ENCODE peak calls at places on chromosomes 3 and 15, in six cellular contexts. A is heart left ventricle, Y is NCI-H187, Z is upper lobe of left lung, X is C1 segment of cervical spinal cord, V is SW 1271. H is an unnamed sample.

GRCh38 chr3:195769551-195769950 is 42.2 kb downstream of the MUC4 start:
- DNase-seq in A (no peak), Y (no peak), Z (no peak), X (no peak), V (no peak), H (no peak)

GRCh38 chr15:55737373-55737772 is 5.6 kb downstream of the PRTG start:
- DNase-seq in A (peak), Y (no peak), Z (no peak), X (no peak), V (no peak), H (no peak)

GRCh38 chr15:90031231-90031791 is 30.2 kb downstream of the ZNF710 start:
- DNase-seq in A (no peak), Y (no peak), Z (no peak), X (no peak), V (no peak), H (no peak)

GRCh38 chr3:100268156-100268555 is 7.4 kb downstream of the TBC1D23 start:
- DNase-seq in A (no peak), Y (no peak), Z (no peak), X (no peak), V (no peak), H (no peak)

GRCh38 chr3:195117978-195118581 is 152.9 kb downstream of the XXYLT1 start:
- DNase-seq in A (no peak), Y (no peak), Z (no peak), X (no peak), V (peak), H (no peak)

GRCh38 chr3:168813261-168813660 is 717.5 kb upstream of the GOLIM4 start:
- DNase-seq in A (no peak), Y (peak), Z (no peak), X (no peak), V (no peak), H (no peak)

GRCh38 chr3:57274845-57275244 is 17.6 kb downstream of the ASB14 start:
- DNase-seq in A (no peak), Y (no peak), Z (no peak), X (no peak), V (no peak), H (no peak)

GRCh38 chr3:64318001-64318400 is 92.7 kb upstream of the PRICKLE2 start:
- DNase-seq in A (no peak), Y (no peak), Z (no peak), X (no peak), V (no peak), H (no peak)

GRCh38 chr3:49629866-49630265 is 44.3 kb upstream of the APEH start:
- DNase-seq in A (no peak), Y (no peak), Z (no peak), X (no peak), V (no peak), H (no peak)

GRCh38 chr15:76286231-76286879 is 24.9 kb downstream of the ETFA start:
- DNase-seq in A (no peak), Y (no peak), Z (no peak), X (no peak), V (no peak), H (no peak)

GRCh38 chr3:56053727-56054126 is 414.5 kb downstream of the ERC2 start:
- DNase-seq in A (no peak), Y (no peak), Z (no peak), X (no peak), V (no peak), H (no peak)

GRCh38 chr3:77052733-77053680 is 13.1 kb downstream of the ROBO2 start:
- DNase-seq in A (no peak), Y (no peak), Z (no peak), X (no peak), V (no peak), H (no peak)

GRCh38 chr15:66679657-66680108 is 22.4 kb upstream of the SMAD6 start:
- DNase-seq in A (peak), Y (no peak), Z (peak), X (no peak), V (no peak), H (no peak)

GRCh38 chr3:57910988-57911387 is 97.2 kb upstream of the FLNB start:
- DNase-seq in A (no peak), Y (no peak), Z (no peak), X (no peak), V (no peak), H (no peak)

GRCh38 chr3:4746241-4746958 is 232.8 kb upstream of the BHLHE40 start:
- DNase-seq in A (peak), Y (no peak), Z (no peak), X (no peak), V (no peak), H (no peak)

GRCh38 chr15:65785151-65785550 is 6.9 kb downstream of the DENND4A start:
- DNase-seq in A (no peak), Y (no peak), Z (no peak), X (no peak), V (no peak), H (no peak)

GRCh38 chr3:62039584-62039983 is 333.8 kb downstream of the FEZF2 start:
- DNase-seq in A (no peak), Y (no peak), Z (no peak), X (no peak), V (no peak), H (no peak)

GRCh38 chr3:9600597-9600996 is 47.0 kb upstream of the LHFPL4 start:
- DNase-seq in A (peak), Y (no peak), Z (peak), X (no peak), V (no peak), H (no peak)

GRCh38 chr3:119176778-119177177 is 3.4 kb downstream of the UPK1B start:
- DNase-seq in A (no peak), Y (no peak), Z (no peak), X (no peak), V (no peak), H (no peak)

GRCh38 chr15:45638641-45639040 is 3.8 kb downstream of the SQOR start:
- DNase-seq in A (no peak), Y (no peak), Z (no peak), X (no peak), V (no peak), H (no peak)

GRCh38 chr15:58877999-58878825 is 55.3 kb downstream of the SLTM start:
- DNase-seq in A (no peak), Y (no peak), Z (no peak), X (no peak), V (no peak), H (no peak)

GRCh38 chr3:185423178-185423577 is 60.2 kb downstream of the MAP3K13 start:
- DNase-seq in A (no peak), Y (no peak), Z (no peak), X (no peak), V (no peak), H (no peak)

GRCh38 chr3:126364731-126365301 is 7.6 kb upstream of the KLF15 start:
- DNase-seq in A (no peak), Y (no peak), Z (peak), X (no peak), V (no peak), H (no peak)

GRCh38 chr15:85598203-85598602 is 196.5 kb downstream of the KLHL25 start:
- DNase-seq in A (no peak), Y (no peak), Z (no peak), X (no peak), V (no peak), H (no peak)

GRCh38 chr3:129482721-129483120 is 42.7 kb downstream of the IFT122 start:
- DNase-seq in A (no peak), Y (no peak), Z (no peak), X (no peak), V (no peak), H (no peak)

GRCh38 chr15:75089781-75090734 is 66.7 kb downstream of the PPCDC start:
- DNase-seq in A (peak), Y (no peak), Z (no peak), X (no peak), V (no peak), H (no peak)

GRCh38 chr15:41494922-41495735 is 1.5 kb downstream of the ITPKA start:
- DNase-seq in A (no peak), Y (no peak), Z (peak), X (no peak), V (no peak), H (no peak)

GRCh38 chr15:89217031-89217430 is 4.3 kb downstream of the RLBP1 start:
- DNase-seq in A (no peak), Y (no peak), Z (peak), X (no peak), V (no peak), H (no peak)

GRCh38 chr3:10823516-10823818 is 7.4 kb downstream of the SLC6A11 start:
- DNase-seq in A (no peak), Y (no peak), Z (no peak), X (no peak), V (no peak), H (no peak)

GRCh38 chr3:32249184-32249782 is 10.8 kb downstream of the CMTM8 start:
- DNase-seq in A (no peak), Y (no peak), Z (no peak), X (no peak), V (peak), H (no peak)

GRCh38 chr15:80058851-80059785 is at the start of gene ZFAND6:
- DNase-seq in A (peak), Y (peak), Z (peak), X (peak), V (peak), H (peak)

GRCh38 chr3:42660898-42661297 is 7.4 kb downstream of the ZBTB47 start:
- DNase-seq in A (peak), Y (no peak), Z (no peak), X (no peak), V (no peak), H (no peak)

GRCh38 chr3:135641771-135642170 is 323.8 kb upstream of the PPP2R3A start:
- DNase-seq in A (no peak), Y (no peak), Z (no peak), X (no peak), V (no peak), H (no peak)

GRCh38 chr3:188468196-188468595 is 314.2 kb downstream of the LPP start:
- DNase-seq in A (no peak), Y (no peak), Z (no peak), X (no peak), V (no peak), H (no peak)

GRCh38 chr3:30141178-30141581 is 465.2 kb upstream of the TGFBR2 start:
- DNase-seq in A (no peak), Y (no peak), Z (no peak), X (no peak), V (no peak), H (no peak)

GRCh38 chr15:52334491-52335160 is 39.0 kb upstream of the MYO5C start:
- DNase-seq in A (no peak), Y (no peak), Z (no peak), X (no peak), V (no peak), H (no peak)

GRCh38 chr3:112786002-112786590 is 60.6 kb downstream of the CD200R1L start:
- DNase-seq in A (no peak), Y (no peak), Z (no peak), X (no peak), V (no peak), H (no peak)

GRCh38 chr3:151751161-151751560 is 17.4 kb downstream of the AADACL2 start:
- DNase-seq in A (no peak), Y (no peak), Z (no peak), X (no peak), V (no peak), H (no peak)